ENCODE peak calls at places on chromosome 19, in four cellular contexts. O is WTC11, Y is K562, V is HepG2. C is an unnamed sample.
A peak's percentile ranks its signal among the peaks of the same experiment; 100 is the strongest.

GRCh38 chr19:7516281-7516862 is 469 bp downstream of the ZNF358 start:
- DNase-seq in O (no peak), Y (no peak), V (no peak), C (no peak)

GRCh38 chr19:46659151-46660007 is 1.6 kb downstream of the DACT3 start:
- DNase-seq in O (peak; percentile 63), Y (peak; percentile 88), V (no peak), C (peak; percentile 71)

GRCh38 chr19:7602240-7602934 is 6.7 kb downstream of the CAMSAP3 start:
- DNase-seq in O (no peak), Y (no peak), V (no peak), C (peak; percentile 12)

GRCh38 chr19:20503536-20503935 is 62.0 kb downstream of the ZNF737 start:
- DNase-seq in O (no peak), Y (no peak), V (no peak), C (no peak)

GRCh38 chr19:33241530-33242101 is 16.0 kb upstream of the SLC7A10 start:
- DNase-seq in O (peak; percentile 70), Y (peak; percentile 59), V (no peak), C (peak; percentile 72)

GRCh38 chr19:51108066-51108804 is at the start of gene CTU1:
- DNase-seq in O (peak; percentile 98), Y (peak; percentile 96), V (peak; percentile 98), C (peak; percentile 94)

GRCh38 chr19:46515879-46516350 is 20.2 kb upstream of the PNMA8B start:
- DNase-seq in O (no peak), Y (peak; percentile 79), V (peak; percentile 23), C (peak; percentile 77)

GRCh38 chr19:19372656-19373416 is 32.6 kb upstream of the GATAD2A start:
- DNase-seq in O (peak; percentile 38), Y (peak; percentile 79), V (peak; percentile 90), C (no peak)

GRCh38 chr19:52343548-52343947 is 7.5 kb downstream of the ZNF610 start:
- DNase-seq in O (peak; percentile 83), Y (peak; percentile 65), V (peak; percentile 15), C (peak; percentile 74)

GRCh38 chr19:3610745-3611717 is 4.4 kb upstream of the TBXA2R start:
- DNase-seq in O (no peak), Y (no peak), V (no peak), C (no peak)

GRCh38 chr19:54921082-54921481 is 15.1 kb downstream of the NCR1 start:
- DNase-seq in O (no peak), Y (no peak), V (no peak), C (no peak)

GRCh38 chr19:48487544-48487943 is 18.4 kb downstream of the CYTH2 start:
- DNase-seq in O (no peak), Y (no peak), V (peak; percentile 31), C (no peak)

GRCh38 chr19:17450264-17451075 is 2.0 kb upstream of the TMEM221 start:
- DNase-seq in O (no peak), Y (no peak), V (no peak), C (no peak)

GRCh38 chr19:3611841-3612240 is 5.2 kb upstream of the TBXA2R start:
- DNase-seq in O (no peak), Y (no peak), V (no peak), C (no peak)

GRCh38 chr19:49468746-49469447 is 5.1 kb upstream of the FLT3LG start:
- DNase-seq in O (peak; percentile 85), Y (peak; percentile 85), V (no peak), C (no peak)

GRCh38 chr19:6071103-6071485 is 39.2 kb downstream of the RFX2 start:
- DNase-seq in O (no peak), Y (no peak), V (no peak), C (no peak)

GRCh38 chr19:6219147-6219525 is 60.6 kb downstream of the MLLT1 start:
- DNase-seq in O (no peak), Y (no peak), V (no peak), C (no peak)

GRCh38 chr19:41694831-41695635 is 7.0 kb upstream of the CEACAM7 start:
- DNase-seq in O (no peak), Y (no peak), V (no peak), C (no peak)

GRCh38 chr19:41697198-41697855 is 9.3 kb upstream of the CEACAM7 start:
- DNase-seq in O (no peak), Y (no peak), V (no peak), C (no peak)

GRCh38 chr19:41695745-41696144 is 7.7 kb upstream of the CEACAM7 start:
- DNase-seq in O (no peak), Y (no peak), V (no peak), C (no peak)

GRCh38 chr19:41698746-41699230 is 9.6 kb upstream of the CEACAM5 start:
- DNase-seq in O (no peak), Y (no peak), V (no peak), C (no peak)

DNA sequence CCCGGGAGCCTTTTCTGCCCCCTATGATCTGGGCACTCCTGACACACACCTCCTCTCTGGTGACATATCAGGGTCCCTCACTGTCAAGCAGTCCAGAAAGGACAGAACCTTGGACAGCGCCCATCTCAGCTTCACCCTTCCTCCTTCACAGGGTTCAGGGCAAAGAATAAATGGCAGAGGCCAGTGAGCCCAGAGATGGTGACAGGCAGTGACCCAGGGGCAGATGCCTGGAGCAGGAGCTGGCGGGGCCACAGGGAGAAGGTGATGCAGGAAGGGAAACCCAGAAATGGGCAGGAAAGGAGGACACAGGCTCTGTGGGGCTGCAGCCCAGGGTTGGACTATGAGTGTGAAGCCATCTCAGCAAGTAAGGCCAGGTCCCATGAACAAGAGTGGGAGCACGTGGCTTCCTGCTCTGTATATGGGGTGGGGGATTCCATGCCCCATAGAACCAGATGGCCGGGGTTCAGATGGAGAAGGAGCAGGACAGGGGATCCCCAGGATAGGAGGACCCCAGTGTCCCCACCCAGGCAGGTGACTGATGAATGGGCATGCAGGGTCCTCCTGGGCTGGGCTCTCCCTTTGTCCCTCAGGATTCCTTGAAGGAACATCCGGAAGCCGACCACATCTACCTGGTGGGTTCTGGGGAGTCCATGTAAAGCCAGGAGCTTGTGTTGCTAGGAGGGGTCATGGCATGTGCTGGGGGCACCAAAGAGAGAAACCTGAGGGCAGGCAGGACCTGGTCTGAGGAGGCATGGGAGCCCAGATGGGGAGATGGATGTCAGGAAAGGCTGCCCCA is 8.5 kb upstream of the CEACAM7 start:
- DNase-seq in O (peak; percentile 36), Y (no peak), V (no peak), C (no peak)
- TF ChIP-seq FOXJ3 in O (no peak), Y (no peak), V (no peak), C (no peak)

DNA sequence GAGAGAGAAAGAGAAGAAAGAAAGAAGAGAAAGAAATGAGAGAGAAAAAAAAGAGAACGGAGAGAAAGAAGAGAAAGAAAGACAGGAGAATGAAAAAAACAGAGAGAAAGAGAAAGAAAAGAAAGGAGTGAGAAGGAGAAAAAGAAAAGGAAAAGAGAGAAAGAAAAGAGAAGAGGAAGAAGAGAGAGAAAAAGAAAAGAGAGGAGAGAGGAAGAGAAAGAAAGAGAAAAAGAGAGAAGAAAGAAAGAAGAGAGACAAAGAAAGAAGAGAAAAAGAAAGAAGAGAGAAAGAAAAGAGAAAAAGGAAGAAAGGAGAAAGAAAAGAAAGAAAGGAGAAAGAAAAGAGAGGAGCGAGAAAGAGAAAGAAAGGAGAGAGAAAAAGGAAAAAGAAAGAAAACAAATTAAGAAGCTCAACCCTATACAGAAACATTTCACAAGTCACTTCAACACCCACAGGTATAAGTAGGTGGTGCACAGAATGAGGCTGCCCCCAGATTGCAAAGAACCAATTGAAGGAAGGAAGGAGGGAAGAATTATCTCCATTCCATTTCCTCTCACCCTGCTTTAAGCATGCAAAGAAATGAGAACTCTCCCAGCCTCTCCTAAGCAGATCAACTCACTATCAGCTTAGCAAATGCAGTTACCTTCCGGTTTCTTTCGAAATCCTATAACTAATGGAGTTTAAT is 98.8 kb upstream of the CACNA1A start:
- DNase-seq in O (no peak), Y (no peak), V (no peak), C (no peak)
- TF ChIP-seq FOXJ3 in O (no peak), Y (no peak), V (no peak), C (no peak)

DNA sequence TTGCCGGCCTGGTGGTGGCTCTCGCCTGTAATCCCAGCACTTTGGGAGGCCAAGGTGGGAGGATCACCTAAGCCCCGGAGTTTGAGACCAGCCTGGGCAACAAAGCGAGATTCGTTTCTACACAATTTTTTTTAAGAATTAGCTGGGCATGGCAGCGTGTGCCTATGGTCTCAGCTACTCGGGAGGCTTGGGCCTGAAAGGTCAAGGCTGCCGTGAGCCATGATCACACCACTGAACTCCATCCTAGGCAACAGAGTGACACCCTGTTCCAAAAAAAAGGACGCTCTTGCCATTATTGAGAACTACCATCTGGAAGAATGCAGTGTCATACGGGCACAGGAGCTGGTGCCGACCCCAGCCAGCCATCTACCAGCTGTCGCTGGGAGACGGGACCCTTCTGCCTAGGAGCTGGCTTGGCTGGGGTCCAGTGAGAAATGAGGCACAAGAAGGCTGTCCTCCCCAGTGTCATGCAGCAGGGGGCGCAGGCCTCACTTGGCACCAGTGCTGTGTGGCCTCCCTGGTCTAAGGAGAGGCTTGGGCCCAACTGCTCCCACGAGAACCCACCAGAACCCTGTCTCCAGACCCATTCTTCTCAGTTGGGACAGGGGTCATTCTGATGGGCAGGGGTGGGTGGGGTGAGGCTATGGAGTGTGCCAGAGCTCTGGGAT is 12.2 kb upstream of the RELB start:
- DNase-seq in O (peak; percentile 86), Y (peak; percentile 75), V (peak; percentile 52), C (peak; percentile 87)
- TF ChIP-seq FOXJ3 in O (no peak), Y (no peak), V (no peak), C (no peak)

GRCh38 chr19:16136185-16137067 is 7.1 kb upstream of the HSH2D start:
- DNase-seq in O (no peak), Y (no peak), V (no peak), C (no peak)
- TF ChIP-seq FOXJ3 in O (no peak), Y (no peak), V (no peak), C (no peak)

DNA sequence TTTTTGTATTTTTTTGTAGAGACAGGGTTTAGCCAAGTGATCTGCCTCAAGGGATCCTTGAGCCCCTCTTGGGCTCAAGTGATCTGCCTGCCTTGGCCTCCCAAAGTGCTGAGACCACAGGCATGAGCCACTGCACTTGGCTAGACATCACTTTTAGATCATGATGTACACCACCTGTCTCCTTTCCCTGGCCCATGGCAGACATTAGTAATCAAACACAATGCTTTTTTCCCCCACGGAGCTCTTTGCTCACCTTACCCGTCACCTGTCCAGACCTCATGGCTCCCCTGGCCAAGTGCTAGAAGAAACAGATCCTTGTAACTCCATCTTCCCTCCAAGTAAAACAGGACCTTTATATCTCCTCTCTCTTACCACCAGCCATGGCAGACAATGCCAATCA is 18.4 kb downstream of the NUMBL start:
- DNase-seq in O (no peak), Y (no peak), V (no peak), C (no peak)
- TF ChIP-seq FOXJ3 in O (no peak), Y (no peak), V (no peak), C (no peak)

DNA sequence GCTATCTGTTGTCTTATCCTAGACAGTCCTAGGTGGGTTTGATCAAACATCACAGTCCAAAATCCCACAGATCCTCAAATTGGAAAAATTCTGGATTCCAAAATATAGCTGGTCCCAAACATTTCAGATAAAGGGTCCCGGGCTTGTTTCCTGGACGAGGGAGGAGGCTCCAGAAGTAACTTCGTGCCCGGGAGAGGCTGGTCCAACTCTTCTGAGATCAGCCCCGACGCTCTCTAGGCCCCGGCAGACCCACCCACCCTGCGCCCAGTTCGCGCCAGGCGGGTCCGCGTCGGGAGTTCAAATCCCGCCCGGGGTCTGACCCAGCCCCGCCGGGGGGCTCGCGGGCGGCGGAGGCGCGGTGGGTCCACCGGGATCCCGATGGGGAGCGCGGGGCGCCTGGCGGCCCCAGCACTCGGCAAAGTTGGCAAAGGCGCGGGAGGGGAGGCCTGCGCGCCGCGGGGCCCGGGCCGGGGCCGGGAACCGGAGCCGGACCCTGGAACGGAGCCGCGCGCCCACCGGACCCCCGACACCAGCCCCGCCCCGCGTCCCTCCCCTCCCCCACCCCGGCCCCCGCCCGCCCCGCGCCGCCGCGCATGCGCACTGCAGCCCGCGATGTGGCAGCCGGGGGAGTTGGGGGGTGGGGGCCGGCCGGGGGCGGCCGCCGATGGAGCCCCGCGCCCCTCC is 513 bp downstream of the MIER2 start:
- DNase-seq in O (peak; percentile 50), Y (peak; percentile 92), V (no peak), C (peak; percentile 98)
- TF ChIP-seq FOXJ3 in O (no peak), Y (no peak), V (no peak), C (no peak)

C was measured in SK-N-SH.